ENCODE peak calls at places on chromosome 19, in eight cellular contexts. M is ovary; F is body of pancreas; V is pancreas; B is activated T-cell treated with anti-CD3 and anti-CD28 coated beads, Interleukin-2, amount 50 U/mL, for 48 hours; L is NCI-H146; A is GM06990; X is stimulated activated CD8-positive, alpha-beta memory T cell treated with anti-CD3 and anti-CD28 coated beads, Interleukin-15, amount 100 ng/mL, for 1 hour. H is an unnamed sample.

GRCh38 chr19:49801966-49802661 is 11.0 kb downstream of the FUZ start:
- DNase-seq in M (peak), F (peak), V (peak), B (no peak), L (no peak), A (no peak), X (no peak), H (no peak)

GRCh38 chr19:54179921-54180452 is 7.0 kb upstream of the TMC4 start:
- DNase-seq in M (no peak), F (no peak), V (no peak), B (no peak), L (peak), A (no peak), X (no peak), H (no peak)

GRCh38 chr19:16330811-16331690 is 6.4 kb downstream of the KLF2 start:
- DNase-seq in M (no peak), F (no peak), V (no peak), B (no peak), L (no peak), A (no peak), X (no peak), H (peak)

GRCh38 chr19:34269968-34270621 is 15.7 kb downstream of the GARRE1 start:
- DNase-seq in M (peak), F (peak), V (peak), B (peak), L (no peak), A (peak), X (peak), H (peak)

GRCh38 chr19:33828266-33829075 is 31.8 kb downstream of the KCTD15 start:
- DNase-seq in M (no peak), F (no peak), V (no peak), B (no peak), L (no peak), A (no peak), X (no peak), H (peak)

GRCh38 chr19:5932593-5933262 is 18.7 kb downstream of the CAPS start:
- DNase-seq in M (no peak), F (no peak), V (no peak), B (no peak), L (no peak), A (no peak), X (no peak), H (no peak)

GRCh38 chr19:2239173-2239572 is 2.5 kb downstream of the SF3A2 start:
- DNase-seq in M (no peak), F (no peak), V (no peak), B (no peak), L (no peak), A (no peak), X (no peak), H (no peak)

GRCh38 chr19:58385313-58386165 is 1.5 kb upstream of the RPS5 start:
- DNase-seq in M (no peak), F (no peak), V (peak), B (peak), L (no peak), A (peak), X (no peak), H (peak)

GRCh38 chr19:42132030-42132628 is at the start of gene POU2F2:
- DNase-seq in M (no peak), F (no peak), V (no peak), B (peak), L (no peak), A (peak), X (peak), H (peak)

GRCh38 chr19:57269515-57270250 is 10.6 kb upstream of the ZNF460 start:
- DNase-seq in M (no peak), F (no peak), V (no peak), B (no peak), L (no peak), A (peak), X (no peak), H (no peak)

GRCh38 chr19:54448037-54448773 is 794 bp upstream of the LENG8 start:
- DNase-seq in M (peak), F (peak), V (peak), B (peak), L (peak), A (peak), X (no peak), H (peak)

GRCh38 chr19:1860133-1860775 is 3.1 kb downstream of the KLF16 start:
- DNase-seq in M (peak), F (peak), V (peak), B (peak), L (no peak), A (no peak), X (no peak), H (no peak)

GRCh38 chr19:39752390-39752789 is 14.6 kb upstream of the CLC start:
- DNase-seq in M (no peak), F (no peak), V (no peak), B (peak), L (no peak), A (no peak), X (no peak), H (no peak)

GRCh38 chr19:829129-829758 is 1.6 kb downstream of the AZU1 start:
- DNase-seq in M (no peak), F (no peak), V (no peak), B (no peak), L (no peak), A (no peak), X (no peak), H (no peak)

GRCh38 chr19:41697198-41697855 is 9.3 kb upstream of the CEACAM7 start:
- DNase-seq in M (no peak), F (no peak), V (no peak), B (no peak), L (no peak), A (no peak), X (no peak), H (peak)

GRCh38 chr19:3154957-3155736 is 19.3 kb downstream of the GNA15 start:
- DNase-seq in M (peak), F (peak), V (no peak), B (peak), L (no peak), A (peak), X (peak), H (peak)

GRCh38 chr19:55494172-55494761 is 6.0 kb downstream of the SSC5D start:
- DNase-seq in M (peak), F (no peak), V (peak), B (no peak), L (no peak), A (no peak), X (no peak), H (no peak)

GRCh38 chr19:56108447-56109195 is 12.5 kb downstream of the ZNF787 start:
- DNase-seq in M (peak), F (peak), V (peak), B (no peak), L (no peak), A (no peak), X (no peak), H (no peak)

H was measured in activated CD8-positive, alpha-beta memory T cell treated with anti-CD3 and anti-CD28 coated beads for 24 hours.